ENCODE peak calls at places on chromosomes 7 and 10, in four cellular contexts. One of them, this sample, is unnamed.

GRCh38 chr10:78864761-78865517 is 203.8 kb upstream of the ZMIZ1 start:
- DNase-seq in amniotic stem cell: no peak
- DNase-seq in transverse colon: no peak
- DNase-seq in lower leg skin: peak
- DNase-seq in this sample: no peak

GRCh38 chr10:84337199-84337598 is 8.8 kb downstream of the CCSER2 start:
- DNase-seq in amniotic stem cell: peak
- DNase-seq in lower leg skin: no peak
- DNase-seq in transverse colon: no peak
- DNase-seq in this sample: no peak

GRCh38 chr7:156096806-156097538 is 284.7 kb upstream of the SHH start:
- DNase-seq in lower leg skin: peak
- DNase-seq in transverse colon: no peak
- DNase-seq in amniotic stem cell: no peak
- DNase-seq in this sample: no peak

GRCh38 chr7:75739796-75740672 is 1.3 kb upstream of the HIP1 start:
- DNase-seq in amniotic stem cell: no peak
- DNase-seq in lower leg skin: peak
- DNase-seq in transverse colon: no peak
- DNase-seq in this sample: no peak

GRCh38 chr7:4791738-4792536 is 16.5 kb downstream of the AP5Z1 start:
- DNase-seq in transverse colon: peak
- DNase-seq in amniotic stem cell: no peak
- DNase-seq in lower leg skin: no peak
- DNase-seq in this sample: no peak

GRCh38 chr10:15370741-15371701 is at the start of gene FAM171A1:
- DNase-seq in lower leg skin: peak
- DNase-seq in amniotic stem cell: peak
- DNase-seq in transverse colon: peak
- DNase-seq in this sample: peak

GRCh38 chr10:11234857-11235640 is 217.4 kb downstream of the CELF2 start:
- DNase-seq in lower leg skin: no peak
- DNase-seq in amniotic stem cell: no peak
- DNase-seq in transverse colon: no peak
- DNase-seq in this sample: no peak

GRCh38 chr7:303425-303824 is 13.5 kb downstream of the FOXL3 start:
- DNase-seq in amniotic stem cell: no peak
- DNase-seq in lower leg skin: peak
- DNase-seq in transverse colon: no peak
- DNase-seq in this sample: no peak

GRCh38 chr10:14032406-14032998 is 298.2 kb downstream of the FRMD4A start:
- DNase-seq in transverse colon: no peak
- DNase-seq in amniotic stem cell: no peak
- DNase-seq in lower leg skin: no peak
- DNase-seq in this sample: no peak

GRCh38 chr10:36448760-36449681 is 676.4 kb upstream of the ANKRD30A start:
- DNase-seq in amniotic stem cell: no peak
- DNase-seq in lower leg skin: no peak
- DNase-seq in transverse colon: no peak
- DNase-seq in this sample: no peak

GRCh38 chr7:129066290-129067131 is 11.6 kb upstream of the TNPO3 start:
- DNase-seq in transverse colon: no peak
- DNase-seq in amniotic stem cell: peak
- DNase-seq in lower leg skin: no peak
- DNase-seq in this sample: no peak

GRCh38 chr7:105024734-105025133 is 10.7 kb downstream of the KMT2E start:
- DNase-seq in amniotic stem cell: peak
- DNase-seq in lower leg skin: no peak
- DNase-seq in transverse colon: no peak
- DNase-seq in this sample: no peak

GRCh38 chr7:29265208-29265923 is 70.8 kb downstream of the CHN2 start:
- DNase-seq in amniotic stem cell: no peak
- DNase-seq in transverse colon: no peak
- DNase-seq in lower leg skin: no peak
- DNase-seq in this sample: no peak

GRCh38 chr10:3780056-3780765 is 4.8 kb downstream of the KLF6 start:
- DNase-seq in transverse colon: no peak
- DNase-seq in lower leg skin: peak
- DNase-seq in amniotic stem cell: no peak
- DNase-seq in this sample: no peak

GRCh38 chr7:106623846-106624245 is 37.1 kb downstream of the CCDC71L start:
- DNase-seq in amniotic stem cell: peak
- DNase-seq in lower leg skin: no peak
- DNase-seq in transverse colon: no peak
- DNase-seq in this sample: no peak

GRCh38 chr7:134899729-134900128 is 86.6 kb upstream of the AGBL3 start:
- DNase-seq in transverse colon: no peak
- DNase-seq in amniotic stem cell: no peak
- DNase-seq in lower leg skin: no peak
- DNase-seq in this sample: no peak

GRCh38 chr7:96786261-96786997 is 76.8 kb upstream of the SEM1 start:
- DNase-seq in amniotic stem cell: no peak
- DNase-seq in transverse colon: no peak
- DNase-seq in lower leg skin: no peak
- DNase-seq in this sample: no peak

GRCh38 chr7:73443543-73444255 is 10.1 kb downstream of the FZD9 start:
- DNase-seq in amniotic stem cell: no peak
- DNase-seq in transverse colon: no peak
- DNase-seq in lower leg skin: peak
- DNase-seq in this sample: no peak

GRCh38 chr7:445563-446288 is 73.9 kb downstream of the PDGFA start:
- DNase-seq in amniotic stem cell: no peak
- DNase-seq in transverse colon: no peak
- DNase-seq in lower leg skin: no peak
- DNase-seq in this sample: no peak

GRCh38 chr7:90938371-90938770 is 325.9 kb upstream of the FZD1 start:
- DNase-seq in transverse colon: no peak
- DNase-seq in amniotic stem cell: no peak
- DNase-seq in lower leg skin: no peak
- DNase-seq in this sample: no peak

GRCh38 chr7:2650451-2650850 is 18.7 kb downstream of the TTYH3 start:
- DNase-seq in lower leg skin: no peak
- DNase-seq in amniotic stem cell: no peak
- DNase-seq in transverse colon: no peak
- DNase-seq in this sample: no peak

GRCh38 chr7:134472572-134473242 is 13.8 kb upstream of the AKR1B1 start:
- DNase-seq in amniotic stem cell: no peak
- DNase-seq in transverse colon: no peak
- DNase-seq in lower leg skin: no peak
- DNase-seq in this sample: no peak